ENCODE peak calls at places on chromosomes 16 and 17, in four cellular contexts. One of them, this sample, is unnamed.
A peak's percentile ranks its signal among the peaks of the same experiment; 100 is the strongest.

GRCh38 chr17:41657164-41657754 is 31.4 kb upstream of the EIF1 start:
- DNase-seq in neural progenitor cell: no peak
- DNase-seq in SK-N-SH: no peak
- DNase-seq in IMR-90: no peak
- DNase-seq in this sample: no peak

GRCh38 chr16:82603784-82604411 is 22.9 kb upstream of the CDH13 start:
- DNase-seq in SK-N-SH: no peak
- DNase-seq in neural progenitor cell: peak; percentile 72
- DNase-seq in IMR-90: peak; percentile 73
- DNase-seq in this sample: no peak

GRCh38 chr16:28311413-28311812 is 19.1 kb downstream of the SBK1 start:
- DNase-seq in neural progenitor cell: no peak
- DNase-seq in IMR-90: no peak
- DNase-seq in SK-N-SH: no peak
- DNase-seq in this sample: no peak

GRCh38 chr17:66378296-66378695 is 75.9 kb downstream of the PRKCA start:
- DNase-seq in SK-N-SH: no peak
- DNase-seq in neural progenitor cell: no peak
- DNase-seq in IMR-90: peak; percentile 22
- DNase-seq in this sample: no peak

GRCh38 chr17:40915199-40915661 is 22.2 kb downstream of the KRT23 start:
- DNase-seq in SK-N-SH: no peak
- DNase-seq in neural progenitor cell: no peak
- DNase-seq in IMR-90: peak; percentile 98
- DNase-seq in this sample: peak; percentile 94

GRCh38 chr16:84656557-84657130 is 8.3 kb downstream of the KLHL36 start:
- DNase-seq in SK-N-SH: no peak
- DNase-seq in IMR-90: no peak
- DNase-seq in neural progenitor cell: no peak
- DNase-seq in this sample: no peak

GRCh38 chr17:51362818-51363598 is 102.7 kb downstream of the UTP18 start:
- DNase-seq in IMR-90: no peak
- DNase-seq in neural progenitor cell: no peak
- DNase-seq in SK-N-SH: no peak
- DNase-seq in this sample: no peak

GRCh38 chr16:56742030-56742984 is 12.4 kb downstream of the NUP93 start:
- DNase-seq in SK-N-SH: no peak
- DNase-seq in IMR-90: peak; percentile 92
- DNase-seq in neural progenitor cell: no peak
- DNase-seq in this sample: peak; percentile 33

GRCh38 chr16:86303787-86304685 is 206.3 kb upstream of the FOXF1 start:
- DNase-seq in neural progenitor cell: no peak
- DNase-seq in IMR-90: peak; percentile 64
- DNase-seq in SK-N-SH: no peak
- DNase-seq in this sample: no peak

GRCh38 chr17:68184816-68185436 is 62.9 kb upstream of the AMZ2 start:
- DNase-seq in neural progenitor cell: no peak
- DNase-seq in SK-N-SH: no peak
- DNase-seq in IMR-90: no peak
- DNase-seq in this sample: no peak

GRCh38 chr16:30904114-30904780 is 7.8 kb downstream of the CTF1 start:
- DNase-seq in IMR-90: no peak
- DNase-seq in SK-N-SH: no peak
- DNase-seq in neural progenitor cell: no peak
- DNase-seq in this sample: no peak

GRCh38 chr16:72189865-72190371 is 18.0 kb upstream of the PMFBP1 start:
- DNase-seq in neural progenitor cell: no peak
- DNase-seq in SK-N-SH: no peak
- DNase-seq in IMR-90: peak; percentile 51
- DNase-seq in this sample: no peak

GRCh38 chr17:16363749-16364536 is 10.7 kb upstream of the CENPV start:
- DNase-seq in IMR-90: peak; percentile 69
- DNase-seq in SK-N-SH: peak; percentile 74
- DNase-seq in neural progenitor cell: peak; percentile 88
- DNase-seq in this sample: no peak

GRCh38 chr17:74251051-74251450 is 23.0 kb upstream of the DNAI2 start:
- DNase-seq in neural progenitor cell: no peak
- DNase-seq in IMR-90: no peak
- DNase-seq in SK-N-SH: no peak
- DNase-seq in this sample: no peak

GRCh38 chr17:47720754-47721533 is 12.1 kb upstream of the TBX21 start:
- DNase-seq in SK-N-SH: peak; percentile 70
- DNase-seq in IMR-90: no peak
- DNase-seq in neural progenitor cell: peak; percentile 48
- DNase-seq in this sample: no peak

GRCh38 chr17:4533522-4534502 is 21.4 kb downstream of the MYBBP1A start:
- DNase-seq in SK-N-SH: peak; percentile 91
- DNase-seq in neural progenitor cell: peak; percentile 66
- DNase-seq in IMR-90: no peak
- DNase-seq in this sample: no peak

GRCh38 chr16:88783391-88784073 is 1.5 kb downstream of the PIEZO1 start:
- DNase-seq in neural progenitor cell: no peak
- DNase-seq in IMR-90: peak; percentile 33
- DNase-seq in SK-N-SH: no peak
- DNase-seq in this sample: no peak

GRCh38 chr16:73214825-73215481 is 167.0 kb upstream of the ZFHX3 start:
- DNase-seq in IMR-90: peak; percentile 93
- DNase-seq in SK-N-SH: no peak
- DNase-seq in neural progenitor cell: no peak
- DNase-seq in this sample: no peak

GRCh38 chr17:1604831-1605528 is 23.7 kb downstream of the SLC43A2 start:
- DNase-seq in SK-N-SH: no peak
- DNase-seq in IMR-90: no peak
- DNase-seq in neural progenitor cell: peak; percentile 52
- DNase-seq in this sample: no peak

GRCh38 chr17:40646791-40647548 is 648 bp downstream of the SMARCE1 start:
- DNase-seq in IMR-90: peak; percentile 43
- DNase-seq in neural progenitor cell: peak; percentile 62
- DNase-seq in SK-N-SH: no peak
- DNase-seq in this sample: no peak

GRCh38 chr17:67672592-67672991 is 45.1 kb upstream of the NOL11 start:
- DNase-seq in SK-N-SH: no peak
- DNase-seq in IMR-90: no peak
- DNase-seq in neural progenitor cell: no peak
- DNase-seq in this sample: no peak

DNA sequence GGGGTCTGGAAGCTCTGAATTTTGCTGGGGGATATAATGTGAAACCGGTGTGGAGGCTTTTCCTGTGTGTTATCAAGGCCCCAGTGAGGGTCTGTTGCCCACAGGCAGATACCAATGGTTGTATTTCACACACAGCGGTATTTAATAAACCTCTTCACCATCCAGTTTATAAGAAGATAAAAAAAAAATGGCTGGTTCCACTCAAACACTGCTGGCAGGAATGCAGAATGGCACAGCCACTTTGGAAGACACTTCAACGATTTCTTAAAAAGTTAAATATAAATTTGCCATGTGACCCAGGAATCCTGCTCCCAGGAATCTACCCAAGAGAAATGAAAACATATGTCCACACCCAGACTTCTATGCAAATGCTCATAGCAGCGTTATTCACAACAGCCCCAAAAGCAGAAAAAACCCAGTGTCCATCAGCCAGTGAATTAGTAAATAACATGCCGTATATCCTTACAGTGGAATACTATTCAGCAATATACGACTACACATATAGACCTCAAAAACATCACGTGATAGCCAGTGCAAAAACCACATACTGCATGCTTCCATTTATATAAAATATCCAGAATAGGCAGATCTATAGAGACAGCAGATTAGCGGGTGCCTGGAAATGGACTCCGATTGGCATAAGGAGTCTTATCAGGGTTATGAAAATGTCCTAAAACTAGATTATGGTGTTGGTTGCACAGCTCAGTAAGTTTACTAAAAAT is 38.7 kb downstream of the XYLT1 start:
- DNase-seq in SK-N-SH: no peak
- DNase-seq in IMR-90: no peak
- DNase-seq in neural progenitor cell: no peak
- DNase-seq in this sample: no peak
- H2AFZ ChIP-seq in SK-N-SH: no peak overlapping the region
- H2AFZ ChIP-seq in IMR-90: no peak overlapping the region
- H2AFZ ChIP-seq in neural progenitor cell: no peak overlapping the region
- H2AFZ ChIP-seq in this sample: no peak overlapping the region

DNA sequence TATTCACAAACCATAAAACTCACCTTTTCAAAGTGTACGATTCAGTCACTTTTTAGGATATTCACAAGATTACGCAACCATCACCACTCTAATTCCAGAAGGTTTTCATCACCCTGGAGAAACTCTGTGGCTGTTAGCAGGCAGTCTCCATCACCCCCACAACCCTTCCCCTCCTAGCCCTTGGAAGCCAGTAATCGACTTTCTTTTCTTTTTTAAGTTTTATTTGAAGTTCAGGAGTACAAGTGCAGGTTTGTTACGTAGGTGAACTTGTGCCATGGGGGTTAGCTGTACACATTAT is 363.5 kb downstream of the CPPED1 start:
- DNase-seq in SK-N-SH: no peak
- DNase-seq in IMR-90: peak; percentile 22
- DNase-seq in neural progenitor cell: no peak
- DNase-seq in this sample: no peak
- TF ChIP-seq CTCF in SK-N-SH: no peak
- TF ChIP-seq CTCF in IMR-90: no peak
- TF ChIP-seq CTCF in neural progenitor cell: no peak
- TF ChIP-seq CTCF in this sample: no peak

DNA sequence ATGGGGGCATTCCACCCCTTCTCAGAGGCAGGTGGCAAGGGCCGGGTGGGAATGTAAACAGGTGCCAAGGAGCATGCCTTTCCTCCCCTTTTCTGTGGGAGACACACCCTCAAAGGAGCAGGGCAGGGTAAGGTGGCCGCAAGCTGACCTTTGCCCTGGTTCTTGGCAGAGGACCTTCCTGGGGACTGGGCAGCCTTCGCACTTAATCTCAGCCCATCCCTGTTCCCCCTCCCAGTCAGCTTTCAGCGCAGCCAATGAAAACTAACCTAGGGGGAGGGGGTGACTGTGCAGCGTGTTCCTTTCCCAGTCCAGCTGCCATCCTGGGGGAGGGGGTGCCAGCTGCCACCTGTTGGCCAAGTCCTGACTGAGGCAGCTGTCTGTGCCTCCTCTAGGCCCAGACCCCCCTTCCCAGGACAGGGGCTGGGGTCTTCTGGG is 2.8 kb downstream of the TRAF4 start:
- DNase-seq in SK-N-SH: no peak
- DNase-seq in neural progenitor cell: peak; percentile 63
- DNase-seq in IMR-90: no peak
- DNase-seq in this sample: no peak
- H3K4me3 ChIP-seq in SK-N-SH: peak overlapping the region; percentile 83
- H3K4me3 ChIP-seq in neural progenitor cell: peak overlapping the region; percentile 78
- H3K4me3 ChIP-seq in IMR-90: no peak overlapping the region
- H3K4me3 ChIP-seq in this sample: peak overlapping the region; percentile 88

GRCh38 chr16:11301645-11302513 is 20.7 kb upstream of the PRM1 start:
- DNase-seq in IMR-90: no peak
- DNase-seq in neural progenitor cell: no peak
- DNase-seq in SK-N-SH: no peak
- DNase-seq in this sample: no peak
- H2AFZ ChIP-seq in IMR-90: no peak overlapping the region
- H2AFZ ChIP-seq in neural progenitor cell: no peak overlapping the region
- H2AFZ ChIP-seq in SK-N-SH: no peak overlapping the region
- H2AFZ ChIP-seq in this sample: no peak overlapping the region

DNA sequence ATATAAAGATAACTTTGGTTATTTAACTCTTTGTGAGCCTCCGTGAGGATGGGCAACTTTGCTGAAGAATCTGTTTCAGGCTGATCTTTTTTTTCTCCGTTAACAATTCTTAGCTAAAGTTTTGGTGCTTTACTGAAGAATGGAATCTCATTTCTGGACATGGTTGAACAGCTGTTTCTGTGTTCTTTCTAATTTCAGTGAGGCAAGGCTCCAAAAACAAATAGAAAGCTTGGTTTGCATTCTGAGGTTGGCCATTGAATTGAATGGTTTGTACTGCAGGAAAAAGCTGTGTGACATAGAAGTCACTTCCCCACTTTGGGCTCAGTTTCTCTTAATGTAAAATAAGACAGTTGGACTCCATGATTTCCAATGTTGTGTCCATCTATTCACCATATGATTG is 22.3 kb upstream of the HLF start:
- DNase-seq in SK-N-SH: no peak
- DNase-seq in neural progenitor cell: no peak
- DNase-seq in IMR-90: no peak
- DNase-seq in this sample: no peak
- TF ChIP-seq CTCF in SK-N-SH: no peak
- TF ChIP-seq CTCF in neural progenitor cell: no peak
- TF ChIP-seq CTCF in IMR-90: no peak
- TF ChIP-seq CTCF in this sample: no peak

GRCh38 chr16:2858245-2859025 is 465 bp upstream of the PRSS22 start:
- DNase-seq in IMR-90: no peak
- DNase-seq in neural progenitor cell: no peak
- DNase-seq in SK-N-SH: peak; percentile 42
- DNase-seq in this sample: no peak

GRCh38 chr16:2856686-2857450 is 1.1 kb downstream of the PRSS22 start:
- DNase-seq in neural progenitor cell: no peak
- DNase-seq in SK-N-SH: no peak
- DNase-seq in IMR-90: no peak
- DNase-seq in this sample: no peak

GRCh38 chr16:2855536-2855935 is 2.4 kb downstream of the PRSS22 start:
- DNase-seq in neural progenitor cell: no peak
- DNase-seq in IMR-90: no peak
- DNase-seq in SK-N-SH: peak; percentile 21
- DNase-seq in this sample: no peak

GRCh38 chr16:2856061-2856670 is 1.8 kb downstream of the PRSS22 start:
- DNase-seq in SK-N-SH: peak; percentile 81
- DNase-seq in neural progenitor cell: no peak
- DNase-seq in IMR-90: no peak
- DNase-seq in this sample: no peak

DNA sequence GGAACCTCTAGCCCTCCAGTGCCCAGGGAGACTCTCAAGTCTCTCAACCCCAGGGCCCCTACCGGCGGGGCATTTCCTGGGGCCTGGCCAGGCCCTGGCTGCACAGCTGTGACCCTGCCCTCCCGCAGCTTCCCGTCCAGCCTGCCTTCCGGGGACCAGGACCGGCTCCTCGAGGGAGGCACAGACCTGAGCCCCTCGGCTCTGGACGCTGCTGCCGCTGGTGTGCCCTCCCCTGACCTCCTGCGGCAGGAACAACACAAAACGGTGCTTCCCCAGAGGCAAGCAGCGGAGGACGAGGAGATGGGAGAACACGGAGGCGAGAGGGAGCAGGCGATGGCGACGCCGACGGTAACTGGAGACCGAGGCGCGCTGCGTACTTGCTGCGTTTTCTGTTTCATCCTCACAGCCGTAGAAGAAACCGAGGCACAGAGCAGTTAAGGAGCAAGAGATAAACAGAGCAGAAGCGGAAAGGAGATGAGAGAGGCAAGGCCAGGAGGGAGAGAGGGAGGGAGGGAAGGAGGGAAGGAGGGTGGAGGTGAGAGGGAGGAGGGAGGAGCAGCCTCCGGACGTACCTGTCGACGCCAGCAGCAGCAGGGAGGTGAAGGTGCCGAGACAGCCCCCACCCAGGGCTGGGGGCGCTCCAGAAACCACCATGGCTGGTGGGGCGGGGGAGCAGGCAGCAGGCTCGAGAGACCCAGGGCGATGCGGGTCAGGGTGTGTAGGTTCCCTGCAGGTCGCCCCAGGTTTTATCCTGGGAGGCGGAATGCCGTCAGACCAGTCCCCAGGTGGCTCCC is at the start of gene PRSS22:
- DNase-seq in SK-N-SH: peak; percentile 49
- DNase-seq in neural progenitor cell: peak; percentile 38
- DNase-seq in IMR-90: peak; percentile 13
- DNase-seq in this sample: no peak
- H3K4me3 ChIP-seq in SK-N-SH: no peak within 1 kb of the TSS
- H3K4me3 ChIP-seq in neural progenitor cell: peak within 1 kb of the TSS; percentile 18
- H3K4me3 ChIP-seq in IMR-90: peak within 1 kb of the TSS; percentile 6
- H3K4me3 ChIP-seq in this sample: peak within 1 kb of the TSS; percentile 53

This sample was measured in keratinocyte.